ENCODE peak calls at places on chromosomes 1 and 21, in five cellular contexts. A is NCI-H1436; V is CD4-positive, alpha-beta T cell; J is pons; E is foreskin fibroblast. C is an unnamed sample.

GRCh38 chr1:41666991-41667631 is 182.6 kb upstream of the EDN2 start:
- DNase-seq in A (no peak), V (peak; percentile 26), J (no peak), E (peak; percentile 44), C (peak; percentile 64)

GRCh38 chr1:54806931-54807611 is 5.9 kb upstream of the TTC22 start:
- DNase-seq in A (no peak), V (no peak), J (no peak), E (peak; percentile 59), C (no peak)

GRCh38 chr1:157377216-157377821 is 175.0 kb downstream of the FCRL5 start:
- DNase-seq in A (peak; percentile 7), V (no peak), J (peak; percentile 22), E (peak; percentile 63), C (no peak)

GRCh38 chr1:27346991-27347627 is 5.3 kb downstream of the SYTL1 start:
- DNase-seq in A (no peak), V (no peak), J (no peak), E (no peak), C (no peak)

GRCh38 chr21:41235214-41235613 is 67.3 kb downstream of the BACE2 start:
- DNase-seq in A (no peak), V (no peak), J (no peak), E (no peak), C (no peak)

GRCh38 chr1:8517579-8518489 is 199.9 kb downstream of the SLC45A1 start:
- DNase-seq in A (no peak), V (no peak), J (peak; percentile 37), E (peak; percentile 21), C (no peak)

GRCh38 chr1:232238009-232238408 is 391.9 kb downstream of the SIPA1L2 start:
- DNase-seq in A (no peak), V (no peak), J (no peak), E (no peak), C (no peak)

GRCh38 chr1:38817958-38818705 is 41.4 kb downstream of the RRAGC start:
- DNase-seq in A (no peak), V (peak; percentile 37), J (no peak), E (peak; percentile 30), C (peak; percentile 64)

GRCh38 chr1:117339866-117340357 is 27.3 kb upstream of the MAN1A2 start:
- DNase-seq in A (no peak), V (no peak), J (no peak), E (peak; percentile 69), C (no peak)

GRCh38 chr1:155062151-155062686 is 1.3 kb upstream of the EFNA4 start:
- DNase-seq in A (no peak), V (no peak), J (no peak), E (no peak), C (no peak)

GRCh38 chr21:36635991-36636390 is 62.9 kb upstream of the SIM2 start:
- DNase-seq in A (no peak), V (no peak), J (no peak), E (no peak), C (no peak)

GRCh38 chr1:43274125-43274803 is 4.5 kb downstream of the TMEM125 start:
- DNase-seq in A (peak; percentile 17), V (peak; percentile 30), J (no peak), E (peak; percentile 58), C (no peak)

GRCh38 chr21:25360593-25360992 is 246.7 kb downstream of the MRPL39 start:
- DNase-seq in A (no peak), V (no peak), J (no peak), E (peak; percentile 18), C (no peak)

GRCh38 chr1:41353744-41354143 is 7.5 kb upstream of the FOXO6 start:
- DNase-seq in A (no peak), V (no peak), J (no peak), E (peak; percentile 37), C (peak; percentile 52)

GRCh38 chr1:2946999-2947650 is 74.1 kb upstream of the ACTRT2 start:
- DNase-seq in A (no peak), V (no peak), J (no peak), E (no peak), C (no peak)

GRCh38 chr21:32406405-32406804 is 6.1 kb upstream of the EVA1C start:
- DNase-seq in A (no peak), V (no peak), J (no peak), E (no peak), C (no peak)

GRCh38 chr1:18091660-18092446 is 15.7 kb upstream of the IGSF21 start:
- DNase-seq in A (no peak), V (no peak), J (no peak), E (peak; percentile 67), C (no peak)

GRCh38 chr1:211589782-211590721 is 11.1 kb upstream of the SLC30A1 start:
- DNase-seq in A (no peak), V (no peak), J (peak; percentile 66), E (peak; percentile 52), C (no peak)

GRCh38 chr1:36384542-36385409 is 948 bp downstream of the STK40 start:
- DNase-seq in A (peak; percentile 40), V (no peak), J (peak; percentile 47), E (peak; percentile 37), C (no peak)

GRCh38 chr1:199352351-199352750 is 675.2 kb upstream of the NR5A2 start:
- DNase-seq in A (no peak), V (no peak), J (no peak), E (no peak), C (no peak)

GRCh38 chr1:43358121-43358745 is 548 bp upstream of the CDC20 start:
- DNase-seq in A (peak; percentile 36), V (no peak), J (peak; percentile 70), E (peak; percentile 75), C (peak; percentile 39)

GRCh38 chr1:43706598-43707190 is 642 bp upstream of the ST3GAL3 start:
- DNase-seq in A (no peak), V (peak; percentile 2), J (no peak), E (peak; percentile 69), C (no peak)

GRCh38 chr1:153616885-153617428 is 832 bp upstream of the S100A14 start:
- DNase-seq in A (no peak), V (no peak), J (no peak), E (no peak), C (no peak)

GRCh38 chr1:53359934-53360276 is 32.0 kb upstream of the LRP8 start:
- DNase-seq in A (no peak), V (no peak), J (no peak), E (no peak), C (no peak)

GRCh38 chr1:95007687-95008086 is 65.1 kb downstream of the ALG14 start:
- DNase-seq in A (no peak), V (no peak), J (no peak), E (no peak), C (no peak)

GRCh38 chr21:14737922-14738321 is 191.8 kb upstream of the SAMSN1 start:
- DNase-seq in A (no peak), V (peak; percentile 8), J (peak; percentile 66), E (no peak), C (no peak)

GRCh38 chr1:44585315-44585920 is 88.9 kb downstream of the TMEM53 start:
- DNase-seq in A (no peak), V (no peak), J (no peak), E (no peak), C (no peak)

GRCh38 chr1:89952021-89952995 is 42.6 kb upstream of the ZNF326 start:
- DNase-seq in A (no peak), V (no peak), J (no peak), E (peak; percentile 73), C (no peak)

GRCh38 chr1:7616953-7617352 is 154.1 kb upstream of the VAMP3 start:
- DNase-seq in A (no peak), V (no peak), J (no peak), E (no peak), C (no peak)

GRCh38 chr1:211183924-211184323 is 50.0 kb upstream of the KCNH1 start:
- DNase-seq in A (no peak), V (no peak), J (no peak), E (peak; percentile 4), C (no peak)

GRCh38 chr1:97270508-97271307 is 549.1 kb downstream of the PTBP2 start:
- DNase-seq in A (no peak), V (no peak), J (no peak), E (no peak), C (no peak)

GRCh38 chr21:14850394-14850793 is 214.4 kb downstream of the NRIP1 start:
- DNase-seq in A (no peak), V (no peak), J (no peak), E (peak; percentile 14), C (no peak)

GRCh38 chr1:208015255-208015654 is 104.3 kb upstream of the CD34 start:
- DNase-seq in A (no peak), V (no peak), J (no peak), E (no peak), C (no peak)

GRCh38 chr1:201164645-201165044 is 10.4 kb upstream of the TMEM9 start:
- DNase-seq in A (no peak), V (no peak), J (no peak), E (no peak), C (no peak)

GRCh38 chr1:15559189-15559815 is 25.5 kb downstream of the AGMAT start:
- DNase-seq in A (no peak), V (no peak), J (no peak), E (no peak), C (no peak)

GRCh38 chr1:118266436-118266835 is 81.4 kb upstream of the SPAG17 start:
- DNase-seq in A (no peak), V (no peak), J (no peak), E (no peak), C (no peak)

GRCh38 chr1:15732686-15733081 is 3.4 kb upstream of the SLC25A34 start:
- DNase-seq in A (no peak), V (no peak), J (no peak), E (no peak), C (no peak)

GRCh38 chr1:200248541-200248940 is 161.3 kb downstream of the ZNF281 start:
- DNase-seq in A (peak; percentile 20), V (no peak), J (no peak), E (no peak), C (no peak)